ENCODE peak calls at places on chromosomes 1 and 21, in five cellular contexts. A is mucosa of descending colon, Z is tibial nerve, C is fibroblast of lung, G is endothelial cell of umbilical vein. Y is an unnamed sample. For H3K9me3 and H3K4me1, the result is how much of the 10 kb centered on the place peaks cover.

GRCh38 chr1:220012259-220012658 is 34.0 kb downstream of the EPRS1 start:
- DNase-seq in A (no peak), Z (no peak), C (peak), G (peak), Y (no peak)

GRCh38 chr1:186865861-186866260 is 37.1 kb downstream of the PLA2G4A start:
- DNase-seq in A (no peak), Z (no peak), C (no peak), G (no peak), Y (no peak)

GRCh38 chr1:232968965-232969364 is 18.6 kb downstream of the NTPCR start:
- DNase-seq in A (no peak), Z (no peak), C (peak), G (peak), Y (no peak)

GRCh38 chr1:230517786-230518185 is 91.7 kb upstream of the PGBD5 start:
- DNase-seq in A (no peak), Z (no peak), C (no peak), G (no peak), Y (peak)

GRCh38 chr1:210478820-210479219 is 150.1 kb downstream of the HHAT start:
- DNase-seq in A (no peak), Z (no peak), C (no peak), G (no peak), Y (no peak)

GRCh38 chr1:14255711-14256110 is 342.8 kb upstream of the KAZN start:
- DNase-seq in A (no peak), Z (no peak), C (peak), G (no peak), Y (no peak)

GRCh38 chr1:60428161-60428560 is 354.6 kb upstream of the C1orf87 start:
- DNase-seq in A (no peak), Z (no peak), C (no peak), G (no peak), Y (no peak)

GRCh38 chr1:35857830-35858229 is 25.2 kb upstream of the AGO1 start:
- DNase-seq in A (no peak), Z (no peak), C (peak), G (peak), Y (no peak)

GRCh38 chr1:27549807-27550408 is 54.0 kb downstream of the AHDC1 start:
- DNase-seq in A (no peak), Z (no peak), C (no peak), G (no peak), Y (no peak)

GRCh38 chr1:16617101-16617727 is 3.9 kb upstream of the NBPF1 start:
- DNase-seq in A (peak), Z (peak), C (no peak), G (no peak), Y (peak)

GRCh38 chr1:101288491-101288944 is 51.7 kb downstream of the S1PR1 start:
- DNase-seq in A (no peak), Z (peak), C (peak), G (peak), Y (peak)

GRCh38 chr1:153774780-153775431 is at the start of gene SLC27A3:
- DNase-seq in A (peak), Z (peak), C (peak), G (no peak), Y (peak)

DNA sequence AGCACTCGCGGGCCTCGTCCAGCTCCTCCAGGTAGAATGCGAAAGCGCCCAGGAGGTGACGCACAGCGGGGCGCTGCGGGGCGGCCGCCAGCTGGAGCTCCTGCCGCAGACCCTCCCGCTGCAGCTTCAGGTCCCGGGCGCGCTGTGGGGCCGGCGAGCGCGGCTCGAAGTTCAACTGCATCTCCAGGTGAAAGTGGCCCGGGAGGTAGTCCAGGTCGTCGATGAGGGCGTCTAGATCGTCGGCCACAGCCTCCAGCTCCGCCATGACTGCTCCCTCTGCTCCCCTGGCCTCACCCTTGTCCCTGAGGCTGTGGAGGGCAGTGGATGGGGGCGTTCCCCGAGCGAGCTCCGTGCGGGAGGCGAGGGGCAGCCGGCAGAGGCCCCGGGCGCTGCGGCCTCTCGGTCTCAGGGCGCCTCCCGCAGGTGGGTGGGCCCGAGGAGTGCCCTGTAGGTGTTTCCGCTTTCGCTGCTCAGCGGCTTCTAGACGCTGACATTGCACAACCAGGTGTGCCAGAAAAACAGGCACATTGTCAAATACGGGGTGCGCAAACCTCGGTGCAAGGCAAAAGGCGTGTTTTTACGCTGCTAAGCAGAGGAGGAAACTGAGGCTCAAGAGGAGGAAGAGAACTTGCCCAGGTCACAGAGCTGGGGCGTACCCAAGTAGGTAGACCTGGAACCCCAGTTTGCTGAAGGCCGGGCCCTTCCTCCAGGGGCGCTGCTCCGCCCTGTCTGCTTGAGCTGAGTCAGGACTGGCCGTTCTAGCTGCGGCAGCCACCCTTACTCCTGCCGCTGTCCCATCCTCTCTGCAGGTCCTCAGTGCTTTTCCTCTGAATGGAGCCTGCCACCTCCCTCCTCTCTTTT is at the start of gene TTC22:
- DNase-seq in A (peak), Z (no peak), C (no peak), G (no peak), Y (peak)
- TF ChIP-seq CTCF in A (peak), Z (peak), C (peak), G (peak), Y (peak)

GRCh38 chr1:247147781-247148180 is 24.0 kb downstream of the ZNF124 start:
- DNase-seq in A (no peak), Z (no peak), C (peak), G (no peak), Y (no peak)

GRCh38 chr1:247146671-247147070 is 25.1 kb downstream of the ZNF124 start:
- DNase-seq in A (no peak), Z (no peak), C (no peak), G (no peak), Y (no peak)

DNA sequence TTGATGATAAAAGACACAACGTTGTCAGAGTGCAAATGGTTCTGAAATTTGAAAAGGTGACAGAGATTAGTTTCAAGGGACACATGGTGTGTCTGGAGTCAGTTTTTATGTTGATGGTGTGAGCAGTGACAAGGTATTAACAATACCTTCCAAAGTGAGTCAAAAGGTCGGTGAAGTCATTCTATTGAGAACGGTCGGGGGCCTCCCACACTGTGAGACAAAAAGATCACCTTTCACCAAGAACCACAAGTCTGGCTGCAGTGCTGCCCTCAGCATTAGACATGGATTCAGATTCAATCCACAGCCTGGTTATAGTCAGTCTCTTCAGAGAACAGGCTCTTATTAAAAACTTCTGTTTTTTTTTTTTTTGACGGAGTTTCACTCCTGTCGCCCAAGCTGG is 26.5 kb downstream of the ZNF124 start:
- DNase-seq in A (no peak), Z (no peak), C (no peak), G (no peak), Y (no peak)
- H3K9me3 ChIP-seq in A (half or more), Z (under half), C (under half), G (under half), Y (under half)

GRCh38 chr1:18633428-18634155 is 2.9 kb downstream of the PAX7 start:
- DNase-seq in A (no peak), Z (no peak), C (no peak), G (no peak), Y (no peak)
- H3K4me1 ChIP-seq in A (under half), Z (under half), C (under half), G (under half), Y (under half)

DNA sequence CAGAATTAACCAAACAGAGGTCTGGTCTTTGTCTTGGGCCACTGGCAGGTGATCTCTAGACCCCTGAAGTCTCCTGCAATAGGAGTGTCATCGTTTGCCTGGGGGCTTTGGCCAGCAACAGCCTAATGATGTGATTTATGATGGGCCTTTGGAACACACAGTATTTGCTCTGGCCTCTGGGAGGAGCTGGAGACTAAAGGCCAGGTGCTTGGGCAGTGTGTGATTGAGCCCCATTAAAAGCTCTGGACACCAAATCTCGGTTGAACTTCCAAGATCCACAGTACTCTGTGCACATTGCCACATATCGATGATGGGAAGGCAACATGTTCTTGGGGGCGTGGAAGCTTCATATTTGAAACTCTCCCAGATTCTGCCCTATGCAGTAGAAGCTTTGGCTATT is 32.0 kb upstream of the TLR5 start:
- DNase-seq in A (no peak), Z (no peak), C (peak), G (no peak), Y (no peak)
- TF ChIP-seq CTCF in A (no peak), Z (no peak), C (no peak), G (no peak), Y (peak)

GRCh38 chr1:204170494-204171155 is 4.5 kb upstream of the REN start:
- DNase-seq in A (no peak), Z (no peak), C (no peak), G (no peak), Y (no peak)
- H3K9me3 ChIP-seq in A (under half), Z (under half), C (under half), G (under half), Y (under half)

DNA sequence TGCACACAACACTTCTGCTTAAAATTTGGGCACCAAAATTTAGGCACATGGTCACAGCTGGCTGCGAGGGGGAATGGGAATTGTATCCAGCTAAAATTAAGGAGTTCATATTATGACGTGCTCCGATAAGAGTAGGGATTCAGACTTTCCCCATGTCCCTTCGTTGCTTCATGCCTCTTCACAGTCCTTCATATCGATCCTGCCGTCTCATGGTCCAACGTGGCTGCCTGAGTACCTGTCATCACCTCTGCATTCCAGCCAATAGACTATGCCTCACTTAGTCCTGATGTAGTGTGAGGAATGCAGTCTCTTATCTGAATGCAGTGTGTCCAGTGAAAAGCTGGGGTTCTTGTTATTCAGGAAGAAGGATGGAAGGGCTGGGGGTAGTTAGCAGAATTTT is 108.6 kb downstream of the SIK1 start:
- DNase-seq in A (no peak), Z (no peak), C (no peak), G (no peak), Y (no peak)
- H3K4me1 ChIP-seq in A (under half), Z (under half), C (under half), G (under half), Y (under half)

DNA sequence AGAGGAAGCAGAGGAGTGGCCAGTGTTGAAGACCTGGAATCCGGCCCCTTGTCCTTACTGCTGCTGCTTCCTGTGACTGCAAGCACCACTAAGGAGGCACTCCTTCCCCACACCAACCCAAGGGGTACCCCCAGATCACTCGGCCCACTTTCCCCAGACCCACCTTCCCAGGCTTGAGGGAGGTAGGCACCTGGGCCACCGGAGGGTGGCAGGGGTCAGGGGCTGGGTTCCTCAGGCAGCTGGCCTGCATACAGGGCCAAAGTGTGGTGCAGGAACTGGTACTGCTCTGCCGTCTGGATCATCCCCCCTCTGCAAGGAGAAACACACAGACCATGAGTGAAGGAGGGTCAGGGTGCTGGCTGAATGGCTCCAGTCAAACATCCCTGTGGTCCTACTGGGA is 3.9 kb upstream of the ARL8A start:
- DNase-seq in A (no peak), Z (no peak), C (no peak), G (no peak), Y (no peak)
- TF ChIP-seq CTCF in A (no peak), Z (no peak), C (no peak), G (no peak), Y (no peak)

GRCh38 chr1:58608945-58609344 is 31.9 kb upstream of the TACSTD2 start:
- DNase-seq in A (no peak), Z (no peak), C (no peak), G (no peak), Y (no peak)

GRCh38 chr1:58611986-58612385 is 34.9 kb upstream of the TACSTD2 start:
- DNase-seq in A (no peak), Z (no peak), C (peak), G (no peak), Y (no peak)

GRCh38 chr1:58608297-58608696 is 31.2 kb upstream of the TACSTD2 start:
- DNase-seq in A (no peak), Z (no peak), C (peak), G (no peak), Y (no peak)

GRCh38 chr1:58607391-58607790 is 30.3 kb upstream of the TACSTD2 start:
- DNase-seq in A (no peak), Z (no peak), C (peak), G (no peak), Y (no peak)
- H3K9me3 ChIP-seq in A (under half), Z (under half), C (under half), G (under half), Y (under half)

GRCh38 chr1:41498391-41498790 is 13.9 kb upstream of the EDN2 start:
- DNase-seq in A (no peak), Z (no peak), C (peak), G (no peak), Y (no peak)
- H3K4me1 ChIP-seq in A (half or more), Z (under half), C (under half), G (under half), Y (under half)